ENCODE peak calls at places on chromosomes 6 and 20, in six cellular contexts. D is IMR-90, T is neuronal stem cell, V is trophoblast cell, Q is mesenchymal stem cell, R is H1. W is an unnamed sample.

GRCh38 chr6:4814212-4814611 is 38.0 kb downstream of the CDYL start:
- DNase-seq in D (no peak), T (no peak), Q (no peak), R (no peak), V (no peak), W (no peak)

GRCh38 chr20:17854307-17854903 is 114.2 kb downstream of the SNX5 start:
- DNase-seq in R (no peak), T (no peak), D (peak; percentile 44), Q (peak; percentile 53), V (no peak), W (peak; percentile 77)

GRCh38 chr20:13028001-13028400 is 19.2 kb downstream of the SPTLC3 start:
- DNase-seq in T (no peak), D (no peak), Q (no peak), V (no peak), R (no peak), W (no peak)

GRCh38 chr20:44134897-44135810 is 51.8 kb downstream of the JPH2 start:
- DNase-seq in T (no peak), D (no peak), V (no peak), Q (no peak), R (no peak), W (no peak)

GRCh38 chr6:111997863-111998191 is 56.1 kb upstream of the CCN6 start:
- DNase-seq in R (no peak), T (no peak), D (no peak), Q (no peak), V (no peak), W (no peak)

GRCh38 chr20:8722277-8722928 is 346.5 kb upstream of the PLCB4 start:
- DNase-seq in D (peak; percentile 77), R (no peak), Q (peak; percentile 77), T (peak; percentile 57), V (peak; percentile 41), W (no peak)

GRCh38 chr20:51958099-51958498 is 155.8 kb upstream of the SALL4 start:
- DNase-seq in R (no peak), V (no peak), Q (no peak), T (no peak), D (no peak), W (no peak)

GRCh38 chr6:42896178-42896719 is 16.8 kb downstream of the RPL7L1 start:
- DNase-seq in T (no peak), D (no peak), R (no peak), Q (no peak), V (no peak), W (no peak)

GRCh38 chr6:44542401-44543116 is 155.1 kb downstream of the CDC5L start:
- DNase-seq in Q (no peak), T (peak; percentile 53), V (no peak), D (no peak), R (peak; percentile 46), W (peak; percentile 48)

GRCh38 chr6:37709250-37709931 is 11.7 kb upstream of the MDGA1 start:
- DNase-seq in D (no peak), R (no peak), Q (no peak), T (no peak), V (no peak), W (no peak)

GRCh38 chr20:44010162-44010704 is 95.6 kb downstream of the TOX2 start:
- DNase-seq in V (no peak), Q (no peak), T (no peak), D (no peak), R (no peak), W (peak; percentile 14)

GRCh38 chr6:143183735-143184134 is 123.0 kb downstream of the AIG1 start:
- DNase-seq in R (no peak), T (no peak), Q (no peak), V (no peak), D (no peak), W (no peak)

GRCh38 chr20:44401770-44402390 is 46.4 kb downstream of the HNF4A start:
- DNase-seq in Q (no peak), D (no peak), T (no peak), R (no peak), V (no peak), W (no peak)

GRCh38 chr6:20024316-20024673 is 187.1 kb downstream of the ID4 start:
- DNase-seq in T (no peak), R (no peak), Q (no peak), D (no peak), V (no peak), W (no peak)

GRCh38 chr6:18154507-18155272 is at the start of gene TPMT:
- DNase-seq in Q (no peak), V (no peak), D (no peak), T (no peak), R (no peak), W (no peak)

GRCh38 chr6:162056745-162057144 is 670.8 kb downstream of the PRKN start:
- DNase-seq in T (no peak), R (peak; percentile 33), Q (peak; percentile 38), D (no peak), V (no peak), W (peak; percentile 69)

GRCh38 chr6:147954938-147955337 is 387.7 kb upstream of the SASH1 start:
- DNase-seq in R (no peak), Q (no peak), T (no peak), D (no peak), V (peak; percentile 32), W (no peak)

GRCh38 chr6:4778086-4778485 is 1.9 kb downstream of the CDYL start:
- DNase-seq in Q (no peak), R (no peak), D (no peak), V (no peak), T (no peak), W (no peak)

GRCh38 chr20:5513975-5514516 is 197.3 kb upstream of the PROKR2 start:
- DNase-seq in D (peak; percentile 49), Q (peak; percentile 76), T (no peak), R (no peak), V (peak; percentile 51), W (no peak)

GRCh38 chr20:54188132-54188835 is 14.5 kb upstream of the CYP24A1 start:
- DNase-seq in D (no peak), V (no peak), Q (no peak), T (no peak), R (no peak), W (no peak)

GRCh38 chr20:11173936-11174335 is 500.1 kb upstream of the JAG1 start:
- DNase-seq in Q (no peak), V (no peak), R (no peak), T (no peak), D (no peak), W (no peak)

GRCh38 chr6:38133932-38134703 is 314.6 kb downstream of the ZFAND3 start:
- DNase-seq in V (peak; percentile 73), R (no peak), T (no peak), Q (no peak), D (no peak), W (no peak)

GRCh38 chr6:51386347-51386836 is 567.7 kb downstream of the TFAP2B start:
- DNase-seq in T (no peak), R (no peak), D (no peak), V (no peak), Q (no peak), W (no peak)

GRCh38 chr6:12962995-12963394 is 246.4 kb downstream of the PHACTR1 start:
- DNase-seq in Q (no peak), D (no peak), R (no peak), T (no peak), V (no peak), W (no peak)

GRCh38 chr6:131281471-131282270 is 146.4 kb downstream of the AKAP7 start:
- DNase-seq in R (no peak), Q (peak; percentile 53), T (peak; percentile 40), D (peak; percentile 17), V (no peak), W (peak; percentile 69)

GRCh38 chr6:149560736-149561135 is 5.4 kb upstream of the GINM1 start:
- DNase-seq in T (no peak), Q (peak; percentile 30), D (no peak), V (no peak), R (no peak), W (peak; percentile 45)

GRCh38 chr20:52974155-52974554 is 2.0 kb downstream of the TSHZ2 start:
- DNase-seq in V (no peak), D (no peak), R (no peak), T (no peak), Q (no peak), W (no peak)

GRCh38 chr20:34824026-34824860 is 1.2 kb downstream of the NCOA6 start:
- DNase-seq in T (peak; percentile 23), D (peak; percentile 24), Q (peak; percentile 63), V (peak; percentile 80), R (peak; percentile 15), W (peak; percentile 80)
- H2AFZ ChIP-seq in T (peak overlapping the region; percentile 83), D (peak overlapping the region; percentile 90), Q (no peak overlapping the region), V (peak overlapping the region; percentile 93), R (peak overlapping the region; percentile 90), W (no peak overlapping the region)

GRCh38 chr20:36587388-36588136 is 14.2 kb downstream of the TGIF2 start:
- DNase-seq in D (no peak), R (no peak), V (no peak), Q (no peak), T (no peak), W (no peak)
- H3K14ac ChIP-seq in D (no peak overlapping the region), R (no peak overlapping the region), V (no peak overlapping the region), Q (no peak overlapping the region), T (no peak overlapping the region), W (no peak overlapping the region)

GRCh38 chr6:89081129-89081422 is 525 bp downstream of the PNRC1 start:
- DNase-seq in R (no peak), V (peak; percentile 62), T (no peak), D (no peak), Q (no peak), W (no peak)
- H2AFZ ChIP-seq in R (no peak overlapping the region), V (peak overlapping the region; percentile 72), T (peak overlapping the region; percentile 91), D (peak overlapping the region; percentile 88), Q (no peak overlapping the region), W (no peak overlapping the region)

GRCh38 chr6:74448850-74449249 is 752.8 kb downstream of the CD109 start:
- DNase-seq in D (no peak), R (no peak), V (no peak), Q (no peak), T (no peak), W (no peak)
- H3K14ac ChIP-seq in D (no peak overlapping the region), R (no peak overlapping the region), V (no peak overlapping the region), Q (no peak overlapping the region), T (no peak overlapping the region), W (no peak overlapping the region)

GRCh38 chr6:154476494-154476893 is 34.0 kb downstream of the CNKSR3 start:
- DNase-seq in Q (no peak), R (no peak), D (no peak), V (no peak), T (no peak), W (no peak)

GRCh38 chr6:154480144-154480639 is 30.3 kb downstream of the CNKSR3 start:
- DNase-seq in T (no peak), Q (no peak), R (no peak), V (no peak), D (no peak), W (no peak)

GRCh38 chr6:154479388-154480143 is 30.9 kb downstream of the CNKSR3 start:
- DNase-seq in Q (peak; percentile 77), T (no peak), R (no peak), D (peak; percentile 67), V (no peak), W (no peak)

GRCh38 chr6:154478691-154479090 is 31.8 kb downstream of the CNKSR3 start:
- DNase-seq in T (no peak), Q (peak; percentile 58), R (no peak), D (no peak), V (no peak), W (no peak)

GRCh38 chr6:154478021-154478651 is 32.3 kb downstream of the CNKSR3 start:
- DNase-seq in R (no peak), T (no peak), D (peak; percentile 23), Q (peak; percentile 58), V (no peak), W (no peak)
- H2AFZ ChIP-seq in R (no peak overlapping the region), T (peak overlapping the region; percentile 39), D (peak overlapping the region; percentile 35), Q (no peak overlapping the region), V (no peak overlapping the region), W (no peak overlapping the region)

GRCh38 chr20:63579017-63579705 is 5.1 kb upstream of the HELZ2 start:
- DNase-seq in Q (no peak), D (no peak), V (no peak), T (no peak), R (no peak), W (no peak)
- H3K14ac ChIP-seq in Q (no peak overlapping the region), D (no peak overlapping the region), V (no peak overlapping the region), T (peak overlapping the region; percentile 57), R (no peak overlapping the region), W (no peak overlapping the region)

W was measured in H9.